ENCODE peak calls at places on chromosomes 1 and 21, in seven cellular contexts. E is lower lobe of right lung, O is Calu3, J is psoas muscle, P is mammary epithelial cell, Y is H1, L is OCI-LY7. A is an unnamed sample.

GRCh38 chr1:84077476-84078107 is 66.5 kb upstream of the PRKACB start:
- DNase-seq in E (peak; percentile 69), O (peak; percentile 83), J (peak; percentile 84), P (peak; percentile 66), Y (no peak), L (peak; percentile 89), A (peak; percentile 75)

GRCh38 chr1:160205974-160206369 is 788 bp downstream of the PEA15 start:
- DNase-seq in E (no peak), O (peak; percentile 54), J (no peak), P (peak; percentile 68), Y (no peak), L (peak; percentile 54), A (no peak)

GRCh38 chr21:26710155-26710554 is 135.1 kb downstream of the ADAMTS1 start:
- DNase-seq in E (no peak), O (no peak), J (no peak), P (no peak), Y (no peak), L (no peak), A (no peak)

GRCh38 chr1:241749041-241749798 is 97.1 kb downstream of the WDR64 start:
- DNase-seq in E (no peak), O (no peak), J (no peak), P (peak; percentile 48), Y (no peak), L (no peak), A (no peak)

GRCh38 chr1:194039578-194039977 is 853.2 kb upstream of the B3GALT2 start:
- DNase-seq in E (no peak), O (no peak), J (no peak), P (no peak), Y (no peak), L (no peak), A (no peak)

GRCh38 chr1:212853658-212854057 is 4.4 kb upstream of the FLVCR1 start:
- DNase-seq in E (no peak), O (no peak), J (no peak), P (no peak), Y (no peak), L (no peak), A (no peak)

GRCh38 chr1:58815680-58816071 is 31.8 kb upstream of the JUN start:
- DNase-seq in E (no peak), O (peak; percentile 50), J (no peak), P (peak; percentile 58), Y (no peak), L (peak; percentile 42), A (no peak)

GRCh38 chr1:101360506-101360905 is 123.7 kb downstream of the S1PR1 start:
- DNase-seq in E (no peak), O (no peak), J (no peak), P (no peak), Y (no peak), L (no peak), A (no peak)

GRCh38 chr21:41565550-41565949 is 57.6 kb upstream of the TMPRSS2 start:
- DNase-seq in E (no peak), O (no peak), J (no peak), P (no peak), Y (no peak), L (no peak), A (no peak)

GRCh38 chr21:36663033-36663855 is 35.7 kb upstream of the SIM2 start:
- DNase-seq in E (no peak), O (no peak), J (no peak), P (peak; percentile 9), Y (no peak), L (no peak), A (no peak)

GRCh38 chr1:20216574-20216973 is 30.3 kb upstream of the PLA2G2C start:
- DNase-seq in E (no peak), O (no peak), J (no peak), P (peak; percentile 44), Y (no peak), L (peak; percentile 58), A (no peak)

GRCh38 chr1:205049479-205049878 is 6.5 kb downstream of the CNTN2 start:
- DNase-seq in E (no peak), O (no peak), J (no peak), P (no peak), Y (no peak), L (no peak), A (no peak)

GRCh38 chr1:197595244-197595904 is 179.9 kb downstream of the DENND1B start:
- DNase-seq in E (no peak), O (no peak), J (no peak), P (no peak), Y (no peak), L (no peak), A (no peak)

GRCh38 chr1:19786988-19787423 is 12.7 kb downstream of the TMCO4 start:
- DNase-seq in E (no peak), O (peak; percentile 58), J (no peak), P (no peak), Y (no peak), L (no peak), A (no peak)

GRCh38 chr1:236142358-236143103 is at the start of gene GPR137B:
- DNase-seq in E (peak; percentile 65), O (peak; percentile 53), J (peak; percentile 61), P (peak; percentile 43), Y (no peak), L (peak; percentile 63), A (no peak)

GRCh38 chr1:7290971-7291970 is 479.8 kb upstream of the VAMP3 start:
- DNase-seq in E (no peak), O (no peak), J (peak; percentile 74), P (peak; percentile 14), Y (no peak), L (no peak), A (no peak)

GRCh38 chr21:15849925-15850324 is 120.1 kb downstream of the USP25 start:
- DNase-seq in E (no peak), O (no peak), J (no peak), P (no peak), Y (no peak), L (no peak), A (no peak)

GRCh38 chr21:35333831-35334593 is 284.9 kb upstream of the RUNX1 start:
- DNase-seq in E (peak; percentile 61), O (no peak), J (no peak), P (no peak), Y (no peak), L (no peak), A (no peak)

GRCh38 chr1:234696148-234696576 is 86.2 kb upstream of the IRF2BP2 start:
- DNase-seq in E (no peak), O (no peak), J (no peak), P (no peak), Y (no peak), L (no peak), A (no peak)

GRCh38 chr1:65230741-65231439 is 78.5 kb upstream of the DNAJC6 start:
- DNase-seq in E (no peak), O (no peak), J (no peak), P (no peak), Y (no peak), L (no peak), A (no peak)

GRCh38 chr1:63779338-63779819 is 5.6 kb downstream of the ROR1 start:
- DNase-seq in E (no peak), O (no peak), J (no peak), P (no peak), Y (no peak), L (no peak), A (no peak)

GRCh38 chr1:11272842-11273594 is at the start of gene UBIAD1:
- DNase-seq in E (peak; percentile 87), O (peak; percentile 71), J (peak; percentile 93), P (peak; percentile 85), Y (peak; percentile 64), L (peak; percentile 91), A (peak; percentile 42)
- TF ChIP-seq CTCF in E (no peak), O (no peak), J (no peak), P (no peak), Y (peak; percentile 14), L (no peak), A (peak; percentile 4)

GRCh38 chr1:6248161-6248776 is 4.3 kb downstream of the HES3 start:
- DNase-seq in E (no peak), O (no peak), J (peak; percentile 46), P (no peak), Y (no peak), L (no peak), A (no peak)
- TF ChIP-seq CTCF in E (no peak), O (no peak), J (no peak), P (no peak), Y (no peak), L (no peak), A (no peak)

GRCh38 chr1:172608098-172608601 is 50.8 kb upstream of the FASLG start:
- DNase-seq in E (no peak), O (no peak), J (no peak), P (no peak), Y (no peak), L (no peak), A (no peak)

GRCh38 chr1:172613294-172613693 is 45.6 kb upstream of the FASLG start:
- DNase-seq in E (no peak), O (no peak), J (no peak), P (no peak), Y (no peak), L (no peak), A (no peak)

GRCh38 chr1:172607145-172607544 is 51.8 kb upstream of the FASLG start:
- DNase-seq in E (no peak), O (no peak), J (no peak), P (peak; percentile 26), Y (no peak), L (no peak), A (no peak)

GRCh38 chr1:172612478-172612877 is 46.4 kb upstream of the FASLG start:
- DNase-seq in E (no peak), O (no peak), J (no peak), P (no peak), Y (no peak), L (no peak), A (no peak)

GRCh38 chr1:172609528-172609927 is 49.4 kb upstream of the FASLG start:
- DNase-seq in E (no peak), O (no peak), J (no peak), P (peak; percentile 19), Y (no peak), L (peak; percentile 12), A (no peak)
- TF ChIP-seq CTCF in E (peak; percentile 15), O (peak; percentile 68), J (no peak), P (peak; percentile 39), Y (peak; percentile 27), L (peak; percentile 74), A (peak; percentile 22)

DNA sequence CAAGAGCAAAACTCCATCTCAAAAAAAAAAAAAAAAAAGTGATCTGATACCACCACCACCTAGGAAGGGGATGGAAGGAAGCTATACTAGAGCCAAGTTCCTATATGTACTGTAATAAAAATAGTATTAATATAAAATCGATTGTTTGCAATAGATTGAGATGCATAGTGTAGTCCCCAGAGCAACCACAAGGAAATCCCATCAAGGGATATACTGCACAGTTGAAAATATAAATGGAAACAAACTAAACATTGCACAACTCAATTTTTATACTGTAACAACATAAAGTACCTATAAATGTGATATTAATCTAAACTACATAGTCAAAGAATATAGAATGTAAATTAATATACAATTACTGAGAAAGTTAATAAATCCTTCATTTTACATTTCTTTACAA is 20.9 kb upstream of the PSMG1 start:
- DNase-seq in E (no peak), O (no peak), J (no peak), P (no peak), Y (no peak), L (no peak), A (no peak)
- TF ChIP-seq CTCF in E (no peak), O (no peak), J (peak; percentile 8), P (peak; percentile 27), Y (no peak), L (no peak), A (no peak)

A was measured in D721Med.